ENCODE peak calls at places on chromosomes 7 and 10, in five cellular contexts. N is NB4, K is AG10803, J is lower leg skin, L is fibroblast of lung. G is an unnamed sample.

GRCh38 chr7:26534649-26535482 is 243.2 kb downstream of the SNX10 start:
- DNase-seq in N (no peak), K (no peak), J (no peak), L (no peak), G (peak)

GRCh38 chr7:11753441-11753840 is 78.6 kb downstream of the THSD7A start:
- DNase-seq in N (no peak), K (no peak), J (no peak), L (no peak), G (no peak)

GRCh38 chr10:92381543-92381954 is 90.6 kb downstream of the MARCHF5 start:
- DNase-seq in N (no peak), K (no peak), J (no peak), L (no peak), G (no peak)

GRCh38 chr7:26439502-26440252 is 148.0 kb downstream of the SNX10 start:
- DNase-seq in N (no peak), K (no peak), J (no peak), L (no peak), G (no peak)

GRCh38 chr7:108824840-108825540 is 255.3 kb downstream of the DNAJB9 start:
- DNase-seq in N (no peak), K (peak), J (no peak), L (peak), G (no peak)

GRCh38 chr7:80445351-80445750 is 66.5 kb downstream of the GNAT3 start:
- DNase-seq in N (no peak), K (no peak), J (no peak), L (no peak), G (peak)

GRCh38 chr10:71213127-71213616 is 802 bp downstream of the UNC5B start:
- DNase-seq in N (peak), K (peak), J (peak), L (peak), G (peak)

GRCh38 chr10:12156367-12157123 is 27.1 kb downstream of the SEC61A2 start:
- DNase-seq in N (no peak), K (no peak), J (no peak), L (no peak), G (no peak)

GRCh38 chr7:50349963-50350944 is 45.7 kb downstream of the IKZF1 start:
- DNase-seq in N (no peak), K (no peak), J (no peak), L (no peak), G (no peak)

DNA sequence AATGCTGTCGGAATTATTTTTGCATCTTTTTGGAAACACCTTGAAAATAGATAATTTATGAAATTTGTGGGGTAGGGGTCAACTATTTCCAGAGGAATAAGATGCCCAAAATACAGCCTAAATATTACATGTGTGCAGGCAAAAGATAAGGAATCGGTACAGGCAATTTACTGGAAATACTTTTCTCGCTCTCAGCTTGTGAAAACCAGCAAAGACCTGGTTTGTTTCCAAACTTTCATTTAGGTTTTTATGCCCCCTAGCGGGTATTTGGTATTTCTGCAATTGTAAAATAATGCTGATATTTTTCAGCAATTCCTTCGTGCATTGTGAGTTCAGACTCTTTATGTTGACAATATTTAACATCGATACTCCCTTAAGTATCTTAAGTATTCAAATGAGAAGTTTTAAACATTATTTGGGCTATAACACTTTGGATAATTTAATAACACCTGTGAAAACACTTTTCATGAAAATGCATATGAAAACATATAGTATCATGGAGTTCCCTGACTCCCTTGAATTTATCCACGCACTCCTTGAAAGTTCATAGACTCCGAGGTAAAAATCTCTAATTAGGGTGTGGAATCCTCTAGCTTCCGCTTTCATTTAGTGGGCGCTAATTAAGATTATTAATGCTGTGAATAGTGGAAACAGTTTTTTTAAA is 132.4 kb downstream of the TSPAN12 start:
- DNase-seq in N (peak), K (peak), J (no peak), L (peak), G (no peak)
- TF ChIP-seq CTCF in N (peak), K (peak), J (no peak), L (peak), G (peak)

GRCh38 chr10:103637855-103638561 is 144.5 kb downstream of the NEURL1 start:
- DNase-seq in N (no peak), K (peak), J (no peak), L (peak), G (no peak)
- H3K4me3 ChIP-seq in N (no peak), K (no peak), J (no peak), L (peak), G (no peak)

DNA sequence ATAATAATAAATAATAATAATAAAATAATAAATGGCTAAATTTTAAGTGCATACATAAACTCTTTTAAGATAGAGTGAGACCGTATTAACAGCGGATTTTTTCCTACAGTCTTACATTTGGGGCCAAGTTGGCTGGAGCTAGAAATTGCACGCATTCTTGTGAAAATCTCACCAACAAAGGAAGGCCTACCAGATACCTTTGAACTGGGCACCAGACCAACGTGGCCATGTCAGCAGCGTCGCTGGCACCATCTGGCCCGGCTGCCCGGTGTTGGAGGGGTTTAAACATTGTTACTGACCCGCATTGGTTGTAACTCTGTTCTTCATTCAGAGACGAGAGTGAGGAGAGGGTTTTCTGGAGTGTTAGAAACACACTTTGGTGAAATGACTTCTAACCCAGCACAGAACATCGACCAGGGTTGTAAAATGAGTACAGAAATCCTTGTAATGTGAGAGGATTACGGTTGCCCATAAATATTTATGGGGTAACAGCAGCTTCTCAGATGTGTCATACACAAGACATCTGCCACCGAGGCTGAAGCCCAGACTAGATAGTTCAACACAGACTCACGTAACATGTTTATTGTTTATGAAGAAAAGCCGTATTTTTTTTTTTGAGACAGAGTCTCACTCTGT is 34.6 kb upstream of the UNCX start:
- DNase-seq in N (peak), K (peak), J (no peak), L (peak), G (no peak)
- TF ChIP-seq CTCF in N (no peak), K (no peak), J (no peak), L (no peak), G (no peak)

GRCh38 chr10:78035437-78035836 is 1.8 kb downstream of the RPS24 start:
- DNase-seq in N (no peak), K (no peak), J (no peak), L (no peak), G (no peak)
- H3K4me3 ChIP-seq in N (peak), K (peak), J (no peak), L (peak), G (peak)

GRCh38 chr7:145016068-145016467 is 180.2 kb upstream of the TPK1 start:
- DNase-seq in N (peak), K (no peak), J (no peak), L (no peak), G (no peak)
- TF ChIP-seq CTCF in N (peak), K (no peak), J (no peak), L (peak), G (peak)

DNA sequence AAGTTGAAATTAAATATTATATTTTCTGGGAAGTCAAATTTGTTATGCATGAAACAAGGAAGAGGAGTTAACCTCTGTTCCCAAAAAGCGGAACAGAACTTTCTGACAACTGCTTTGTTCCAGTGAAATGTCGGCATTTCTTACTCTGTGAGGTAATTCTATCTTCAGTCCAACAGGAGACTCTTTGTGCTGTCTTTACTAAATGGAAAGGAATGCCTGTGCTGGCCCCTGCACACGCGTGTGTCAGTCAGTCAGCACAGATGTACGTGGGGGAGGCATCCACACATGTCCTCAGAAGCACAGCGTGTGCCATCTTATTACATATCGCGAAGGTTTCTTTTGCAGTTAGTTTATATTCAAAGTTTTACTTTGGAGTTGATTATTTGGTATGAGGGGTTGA is 37.5 kb downstream of the NET1 start:
- DNase-seq in N (no peak), K (peak), J (no peak), L (peak), G (no peak)
- H3K4me3 ChIP-seq in N (no peak), K (peak), J (no peak), L (peak), G (peak)

GRCh38 chr10:63972949-63973827 is 452.0 kb downstream of the REEP3 start:
- DNase-seq in N (no peak), K (no peak), J (no peak), L (no peak), G (no peak)

GRCh38 chr10:63977329-63977923 is 456.2 kb downstream of the REEP3 start:
- DNase-seq in N (peak), K (peak), J (no peak), L (no peak), G (peak)

GRCh38 chr10:63976538-63976937 is 455.3 kb downstream of the REEP3 start:
- DNase-seq in N (peak), K (peak), J (no peak), L (peak), G (no peak)
- TF ChIP-seq CTCF in N (peak), K (peak), J (no peak), L (peak), G (peak)